ENCODE peak calls at places on chromosomes 6 and 20, in six cellular contexts. W is AG20443; C is stimulated activated CD8-positive, alpha-beta memory T cell treated with anti-CD3 and anti-CD28 coated beads, Interleukin-2, amount 100 ng/mL, for 1 hour; Z is WTC11; Y is endothelial cell; M is activated T-helper 9 cell treated with anti-CD3 and anti-CD28 coated beads, Interleukin-2, amount 50 U/mL, for 16 hours. A is an unnamed sample.

GRCh38 chr20:51514836-51515235 is 27.7 kb downstream of the NFATC2 start:
- DNase-seq in W (no peak), C (no peak), Z (no peak), Y (no peak), M (no peak), A (no peak)

GRCh38 chr6:34027445-34027936 is 118.4 kb downstream of the GRM4 start:
- DNase-seq in W (peak), C (peak), Z (peak), Y (peak), M (peak), A (peak)

GRCh38 chr20:3759316-3759715 is 8.2 kb downstream of the ADISSP start:
- DNase-seq in W (no peak), C (no peak), Z (no peak), Y (no peak), M (no peak), A (no peak)

GRCh38 chr20:63843778-63844177 is 12.7 kb upstream of the ZBTB46 start:
- DNase-seq in W (no peak), C (no peak), Z (no peak), Y (no peak), M (no peak), A (no peak)

GRCh38 chr20:62069741-62070216 is 4.1 kb upstream of the TAF4 start:
- DNase-seq in W (peak), C (no peak), Z (no peak), Y (no peak), M (no peak), A (no peak)

GRCh38 chr6:158160932-158161539 is 7.0 kb downstream of the SERAC1 start:
- DNase-seq in W (no peak), C (no peak), Z (no peak), Y (no peak), M (no peak), A (no peak)

GRCh38 chr6:80209434-80209833 is 103.0 kb downstream of the BCKDHB start:
- DNase-seq in W (no peak), C (no peak), Z (no peak), Y (no peak), M (no peak), A (no peak)

GRCh38 chr20:38139919-38140753 is 24.9 kb downstream of the TGM2 start:
- DNase-seq in W (no peak), C (no peak), Z (no peak), Y (no peak), M (no peak), A (no peak)

GRCh38 chr6:99603421-99604160 is 3.0 kb upstream of the PRDM13 start:
- DNase-seq in W (peak), C (no peak), Z (peak), Y (peak), M (no peak), A (no peak)

GRCh38 chr6:15987569-15987968 is 141.3 kb upstream of the MYLIP start:
- DNase-seq in W (no peak), C (no peak), Z (no peak), Y (no peak), M (no peak), A (no peak)

GRCh38 chr6:48087448-48087847 is 23.5 kb downstream of the PTCHD4 start:
- DNase-seq in W (no peak), C (no peak), Z (no peak), Y (no peak), M (no peak), A (no peak)

GRCh38 chr20:32965581-32966373 is 38.5 kb downstream of the SUN5 start:
- DNase-seq in W (peak), C (no peak), Z (peak), Y (no peak), M (no peak), A (peak)

GRCh38 chr6:144347447-144347758 is 62.3 kb downstream of the UTRN start:
- DNase-seq in W (no peak), C (no peak), Z (no peak), Y (no peak), M (no peak), A (no peak)

GRCh38 chr6:47168176-47168575 is 126.0 kb upstream of the ADGRF1 start:
- DNase-seq in W (peak), C (no peak), Z (no peak), Y (no peak), M (no peak), A (no peak)

GRCh38 chr6:158143700-158144099 is 24.4 kb downstream of the SERAC1 start:
- DNase-seq in W (peak), C (no peak), Z (peak), Y (peak), M (no peak), A (no peak)

GRCh38 chr6:109944448-109944847 is 33.7 kb upstream of the GPR6 start:
- DNase-seq in W (no peak), C (no peak), Z (peak), Y (no peak), M (no peak), A (peak)

GRCh38 chr6:21664263-21665081 is 70.9 kb downstream of the SOX4 start:
- DNase-seq in W (peak), C (no peak), Z (peak), Y (peak), M (no peak), A (peak)

GRCh38 chr6:118580585-118581419 is 32.7 kb downstream of the PLN start:
- DNase-seq in W (peak), C (no peak), Z (peak), Y (peak), M (no peak), A (peak)

GRCh38 chr20:61500791-61501321 is 248.8 kb downstream of the CDH4 start:
- DNase-seq in W (no peak), C (no peak), Z (no peak), Y (peak), M (no peak), A (no peak)

GRCh38 chr6:38906582-38906981 is 142.0 kb upstream of the GLP1R start:
- DNase-seq in W (no peak), C (no peak), Z (no peak), Y (no peak), M (no peak), A (no peak)

GRCh38 chr6:13709698-13710551 is 1.7 kb downstream of the RANBP9 start:
- DNase-seq in W (no peak), C (no peak), Z (no peak), Y (no peak), M (no peak), A (no peak)

GRCh38 chr20:25320035-25320800 is 70.4 kb downstream of the ABHD12 start:
- DNase-seq in W (no peak), C (no peak), Z (peak), Y (no peak), M (no peak), A (no peak)

GRCh38 chr6:26234421-26235239 is 130.4 kb upstream of the BTN3A2 start:
- DNase-seq in W (peak), C (peak), Z (no peak), Y (peak), M (no peak), A (peak)

GRCh38 chr20:51525241-51526104 is 17.0 kb downstream of the NFATC2 start:
- DNase-seq in W (no peak), C (no peak), Z (no peak), Y (peak), M (peak), A (peak)

GRCh38 chr20:24353135-24353694 is 116.2 kb upstream of the SYNDIG1 start:
- DNase-seq in W (no peak), C (no peak), Z (peak), Y (no peak), M (no peak), A (no peak)

GRCh38 chr20:56710577-56711465 is 81.7 kb downstream of the TFAP2C start:
- DNase-seq in W (peak), C (no peak), Z (no peak), Y (no peak), M (no peak), A (no peak)

GRCh38 chr6:2891768-2892170 is 11.3 kb downstream of the SERPINB9 start:
- DNase-seq in W (no peak), C (no peak), Z (no peak), Y (no peak), M (peak), A (no peak)

GRCh38 chr6:44285552-44286284 is 15.5 kb downstream of the TMEM151B start:
- DNase-seq in W (peak), C (no peak), Z (peak), Y (no peak), M (no peak), A (no peak)

GRCh38 chr20:25586877-25587276 is 1.5 kb upstream of the NINL start:
- DNase-seq in W (no peak), C (no peak), Z (no peak), Y (no peak), M (no peak), A (no peak)

GRCh38 chr20:33068251-33068939 is 11.0 kb upstream of the BPIFB4 start:
- DNase-seq in W (no peak), C (no peak), Z (no peak), Y (no peak), M (no peak), A (no peak)

GRCh38 chr6:52261229-52261628 is 16.9 kb upstream of the IL17F start:
- DNase-seq in W (peak), C (no peak), Z (no peak), Y (no peak), M (no peak), A (no peak)

GRCh38 chr6:3987072-3987471 is 91.9 kb downstream of the FAM217A start:
- DNase-seq in W (no peak), C (no peak), Z (peak), Y (no peak), M (no peak), A (peak)

GRCh38 chr6:30719356-30719755 is 796 bp upstream of the TUBB start:
- DNase-seq in W (no peak), C (no peak), Z (no peak), Y (no peak), M (no peak), A (no peak)

GRCh38 chr6:148629197-148629909 is 117.5 kb upstream of the UST start:
- DNase-seq in W (peak), C (no peak), Z (no peak), Y (no peak), M (no peak), A (no peak)

GRCh38 chr6:6661684-6662083 is 73.2 kb downstream of the LY86 start:
- DNase-seq in W (peak), C (no peak), Z (no peak), Y (no peak), M (no peak), A (peak)

GRCh38 chr20:821083-822065 is 12.1 kb upstream of the FAM110A start:
- DNase-seq in W (no peak), C (no peak), Z (no peak), Y (no peak), M (no peak), A (no peak)

GRCh38 chr6:100664274-100665040 is 199.7 kb upstream of the SIM1 start:
- DNase-seq in W (peak), C (no peak), Z (no peak), Y (no peak), M (no peak), A (no peak)